ENCODE peak calls at places on chromosomes 13 and 19, in six cellular contexts. O is HepG2, R is IMR-90, T is HEK293T, E is GM12878, Q is A549. M is an unnamed sample.

GRCh38 chr13:32246468-32246867 is 68.7 kb downstream of the ZAR1L start:
- DNase-seq in Q (peak), R (peak), T (peak), O (peak), E (no peak), M (peak)

GRCh38 chr13:111620586-111620985 is 300.1 kb downstream of the TEX29 start:
- DNase-seq in E (no peak), R (no peak), Q (no peak), O (no peak), T (no peak), M (no peak)

GRCh38 chr19:14383556-14383897 is 2.3 kb downstream of the ADGRE5 start:
- DNase-seq in Q (no peak), R (peak), O (no peak), E (no peak), T (no peak), M (peak)

GRCh38 chr19:32104465-32105235 is 240.8 kb upstream of the ZNF507 start:
- DNase-seq in O (no peak), T (peak), R (no peak), E (no peak), Q (peak), M (peak)

GRCh38 chr19:35033067-35034004 is 3.1 kb downstream of the SCN1B start:
- DNase-seq in E (no peak), O (no peak), Q (no peak), T (no peak), R (no peak), M (no peak)

GRCh38 chr19:48551437-48552302 is at the start of gene SULT2B1:
- DNase-seq in E (no peak), R (no peak), T (no peak), O (no peak), Q (peak), M (no peak)

GRCh38 chr19:10431254-10431942 is 11.1 kb downstream of the PDE4A start:
- DNase-seq in O (no peak), E (peak), R (no peak), Q (no peak), T (no peak), M (peak)

GRCh38 chr13:113897161-113897560 is 33.3 kb upstream of the GAS6 start:
- DNase-seq in E (no peak), O (peak), T (no peak), Q (peak), R (peak), M (no peak)

GRCh38 chr13:32026619-32027018 is 5.0 kb upstream of the FRY start:
- DNase-seq in O (no peak), T (no peak), Q (no peak), R (no peak), E (no peak), M (no peak)

GRCh38 chr13:94121686-94122085 is 357.8 kb downstream of the DCT start:
- DNase-seq in T (no peak), R (peak), Q (no peak), E (no peak), O (no peak), M (no peak)

GRCh38 chr13:35914662-35915061 is 216.5 kb downstream of the DCLK1 start:
- DNase-seq in E (no peak), R (no peak), Q (no peak), T (no peak), O (no peak), M (no peak)

GRCh38 chr13:99218545-99218944 is 17.9 kb downstream of the UBAC2 start:
- DNase-seq in R (peak), T (no peak), Q (no peak), E (no peak), O (no peak), M (no peak)

GRCh38 chr13:73901324-73902068 is 232.7 kb downstream of the KLF12 start:
- DNase-seq in E (no peak), T (no peak), Q (no peak), R (no peak), O (no peak), M (no peak)

GRCh38 chr13:40536443-40537113 is 129.9 kb downstream of the FOXO1 start:
- DNase-seq in T (no peak), Q (peak), R (no peak), O (peak), E (no peak), M (no peak)

GRCh38 chr19:12933287-12934072 is at the start of gene FARSA:
- DNase-seq in R (peak), T (peak), E (peak), O (peak), Q (peak), M (peak)

GRCh38 chr13:46043647-46044046 is 8.9 kb downstream of the ZC3H13 start:
- DNase-seq in T (no peak), O (no peak), R (no peak), Q (no peak), E (no peak), M (no peak)

GRCh38 chr13:46039421-46040036 is 13.0 kb downstream of the ZC3H13 start:
- DNase-seq in T (no peak), Q (no peak), O (no peak), E (no peak), R (peak), M (no peak)

GRCh38 chr13:46045424-46045823 is 7.1 kb downstream of the ZC3H13 start:
- DNase-seq in E (no peak), Q (no peak), T (no peak), R (no peak), O (no peak), M (no peak)

GRCh38 chr13:46040763-46041162 is 11.8 kb downstream of the ZC3H13 start:
- DNase-seq in E (no peak), R (no peak), O (no peak), Q (no peak), T (no peak), M (no peak)

GRCh38 chr13:46041335-46041934 is 11.1 kb downstream of the ZC3H13 start:
- DNase-seq in Q (no peak), R (peak), O (no peak), T (no peak), E (no peak), M (no peak)
- TF ChIP-seq BHLHE40 in Q (no peak), R (no peak), O (no peak), T (no peak), E (no peak), M (no peak)

GRCh38 chr13:22162889-22163288 is 492.0 kb downstream of the FGF9 start:
- DNase-seq in Q (no peak), R (no peak), O (no peak), E (no peak), T (no peak), M (no peak)
- TF ChIP-seq BHLHE40 in Q (no peak), R (no peak), O (no peak), E (no peak), T (no peak), M (no peak)

GRCh38 chr13:65990684-65991083 is 1239.5 kb downstream of the PCDH9 start:
- DNase-seq in O (no peak), T (no peak), R (no peak), E (no peak), Q (no peak), M (no peak)
- TF ChIP-seq BHLHE40 in O (no peak), T (no peak), R (no peak), E (no peak), Q (no peak), M (no peak)

GRCh38 chr19:37114001-37114400 is 35.8 kb downstream of the ZNF420 start:
- DNase-seq in E (no peak), Q (no peak), R (no peak), O (no peak), T (no peak), M (peak)
- TF ChIP-seq BHLHE40 in E (no peak), Q (no peak), R (no peak), O (no peak), T (no peak), M (no peak)

GRCh38 chr13:43767351-43767901 is 19.3 kb downstream of the ENOX1 start:
- DNase-seq in T (no peak), Q (no peak), R (no peak), O (no peak), E (no peak), M (no peak)
- TF ChIP-seq BHLHE40 in T (no peak), Q (no peak), R (no peak), O (no peak), E (no peak), M (no peak)

DNA sequence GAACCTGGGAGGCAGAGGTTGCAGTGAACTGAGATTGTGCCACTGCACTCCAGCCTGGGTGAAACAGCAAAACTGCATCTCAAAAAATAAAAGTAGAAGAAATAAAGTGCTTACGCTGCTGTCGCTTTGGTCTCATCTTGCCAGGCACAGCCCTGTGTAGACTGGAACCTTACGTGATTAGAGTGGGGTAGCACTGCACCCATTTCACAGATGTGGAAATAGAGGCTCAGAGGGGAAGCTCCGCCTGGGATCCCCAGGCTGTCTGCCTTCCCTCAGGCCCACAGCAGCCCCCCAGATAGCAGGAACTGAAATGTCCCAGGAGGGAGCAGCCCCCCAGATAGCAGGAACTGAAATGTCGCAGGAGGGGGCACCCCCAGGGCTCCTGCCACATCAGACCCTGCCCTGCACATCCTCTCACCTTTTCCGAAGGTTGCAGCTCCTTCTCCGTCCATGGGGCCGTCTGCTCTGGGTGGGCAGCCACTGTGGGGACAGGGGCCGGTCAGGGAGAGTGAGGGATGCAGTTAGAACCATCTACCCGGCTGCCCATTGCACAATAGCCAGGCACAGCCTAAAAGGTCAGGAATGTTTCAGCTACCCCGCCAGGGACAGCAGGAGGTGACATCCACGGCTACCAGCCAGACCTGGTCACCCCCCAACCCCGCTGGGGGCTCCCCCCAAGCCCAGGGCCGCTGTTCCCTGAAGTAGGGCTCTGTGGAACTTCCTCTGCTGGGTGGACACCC is 1.9 kb downstream of the PLIN4 start:
- DNase-seq in O (no peak), E (no peak), R (no peak), Q (no peak), T (no peak), M (no peak)
- TF ChIP-seq BHLHE40 in O (no peak), E (no peak), R (no peak), Q (no peak), T (no peak), M (no peak)

M was measured in K562.